ENCODE peak calls at places on chromosomes 5 and 9, in ten cellular contexts. J is hepatocyte; H is neural progenitor cell; A is endodermal cell; G is ovary; D is Peyer's patch; V is endothelial cell of umbilical vein; R is IMR-90; N is CD4-positive, alpha-beta T cell; P is A549. W is an unnamed sample.

GRCh38 chr9:133003671-133004090 is 25.2 kb downstream of the GFI1B start:
- DNase-seq in J (no peak), H (peak; percentile 63), A (peak; percentile 79), G (no peak), D (no peak), V (no peak), R (no peak), N (no peak), P (no peak), W (no peak)

GRCh38 chr9:120445974-120446373 is 134.0 kb downstream of the CDK5RAP2 start:
- DNase-seq in J (no peak), H (no peak), A (no peak), G (no peak), D (no peak), V (no peak), R (no peak), N (no peak), P (no peak), W (no peak)

GRCh38 chr5:60687927-60688720 is 11.8 kb downstream of the DEPDC1B start:
- DNase-seq in J (peak; percentile 67), H (peak; percentile 31), A (peak; percentile 59), G (no peak), D (no peak), V (peak; percentile 32), R (peak; percentile 75), N (no peak), P (peak; percentile 50), W (peak; percentile 7)

GRCh38 chr5:125276121-125276520 is 529.7 kb upstream of the ZNF608 start:
- DNase-seq in J (no peak), H (no peak), A (no peak), G (no peak), D (no peak), V (no peak), R (no peak), N (no peak), P (no peak), W (no peak)

GRCh38 chr5:96144289-96144688 is 182.6 kb upstream of the ELL2 start:
- DNase-seq in J (peak; percentile 28), H (peak; percentile 17), A (peak; percentile 78), G (no peak), D (no peak), V (no peak), R (no peak), N (no peak), P (no peak), W (no peak)

GRCh38 chr5:164860896-164861295 is 1355.5 kb downstream of the MAT2B start:
- DNase-seq in J (no peak), H (no peak), A (no peak), G (no peak), D (no peak), V (no peak), R (no peak), N (no peak), P (no peak), W (no peak)

GRCh38 chr9:96514108-96514824 is 64.3 kb downstream of the HABP4 start:
- DNase-seq in J (no peak), H (no peak), A (no peak), G (no peak), D (no peak), V (no peak), R (peak; percentile 73), N (no peak), P (no peak), W (no peak)

GRCh38 chr5:5359623-5360022 is 62.9 kb upstream of the ICE1 start:
- DNase-seq in J (no peak), H (no peak), A (no peak), G (no peak), D (no peak), V (no peak), R (no peak), N (no peak), P (no peak), W (no peak)

GRCh38 chr9:80797841-80798688 is 891.3 kb downstream of the TLE1 start:
- DNase-seq in J (peak; percentile 70), H (peak; percentile 16), A (no peak), G (peak; percentile 71), D (no peak), V (no peak), R (peak; percentile 63), N (no peak), P (no peak), W (peak; percentile 81)

GRCh38 chr9:35051069-35051967 is 21.1 kb downstream of the VCP start:
- DNase-seq in J (peak; percentile 53), H (peak; percentile 60), A (peak; percentile 88), G (no peak), D (peak; percentile 35), V (peak; percentile 56), R (peak; percentile 57), N (peak; percentile 33), P (peak; percentile 46), W (peak; percentile 16)

GRCh38 chr9:126399251-126399650 is 72.6 kb downstream of the MVB12B start:
- DNase-seq in J (no peak), H (no peak), A (no peak), G (no peak), D (no peak), V (no peak), R (peak; percentile 35), N (no peak), P (no peak), W (peak; percentile 31)

DNA sequence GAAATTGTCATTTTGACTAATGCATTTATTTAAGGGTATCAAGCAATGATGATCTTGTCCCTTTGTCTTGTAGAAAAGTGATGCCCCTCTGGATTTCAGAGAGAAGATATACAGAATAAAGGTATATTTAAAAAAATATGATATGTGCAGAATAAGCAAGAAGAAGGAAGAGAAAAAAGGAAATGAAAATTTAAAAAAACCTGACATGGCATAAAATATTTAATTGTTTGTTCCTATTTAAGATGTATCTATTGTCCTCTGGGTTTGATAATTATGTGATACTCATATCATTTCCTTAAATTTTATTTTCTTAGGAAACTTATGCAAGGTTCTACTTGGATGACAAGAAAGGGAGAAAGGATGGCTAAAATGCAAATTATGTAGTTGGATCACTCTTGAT is 983.7 kb upstream of the CDH6 start:
- DNase-seq in J (no peak), H (no peak), A (no peak), G (no peak), D (no peak), V (no peak), R (no peak), N (no peak), P (no peak), W (no peak)
- H3K9me3 ChIP-seq in J (no peaks in the 10 kb centered on the region), H (no peaks in the 10 kb centered on the region), A (peaks cover 16% of the 10 kb centered on the region), G (no peaks in the 10 kb centered on the region), D (peaks cover 3% of the 10 kb centered on the region), V (peaks cover 3% of the 10 kb centered on the region), R (peaks cover 8% of the 10 kb centered on the region), N (no peaks in the 10 kb centered on the region), P (no peaks in the 10 kb centered on the region), W (peaks cover 8% of the 10 kb centered on the region)

DNA sequence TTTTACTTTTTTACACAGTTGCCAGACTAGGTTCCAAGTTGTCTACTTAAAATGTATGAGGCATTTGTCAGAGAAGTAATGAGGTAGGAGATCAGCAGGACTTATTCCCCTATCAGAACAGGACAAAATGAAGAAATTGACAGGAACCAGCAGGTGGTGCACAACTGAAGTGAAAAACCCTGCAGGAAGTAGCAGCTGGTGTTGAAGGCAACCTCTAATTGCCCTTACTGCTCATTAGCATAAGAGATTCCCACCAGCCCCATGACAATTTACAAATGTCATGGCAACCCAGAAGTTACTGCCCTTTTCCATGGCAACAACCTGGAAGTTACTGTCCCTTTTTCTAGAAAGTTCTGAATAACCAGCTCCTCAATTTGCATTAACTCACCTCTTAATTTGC is 5.4 kb downstream of the PCDHB15 start:
- DNase-seq in J (no peak), H (peak; percentile 21), A (no peak), G (no peak), D (no peak), V (no peak), R (no peak), N (no peak), P (no peak), W (no peak)
- H3K9me3 ChIP-seq in J (peaks cover 60% of the 10 kb centered on the region), H (peaks cover 29% of the 10 kb centered on the region), A (peaks cover 76% of the 10 kb centered on the region), G (peaks cover 28% of the 10 kb centered on the region), D (peaks cover 89% of the 10 kb centered on the region), V (no peaks in the 10 kb centered on the region), R (peaks cover 31% of the 10 kb centered on the region), N (peaks cover 85% of the 10 kb centered on the region), P (peaks cover 57% of the 10 kb centered on the region), W (peaks cover 14% of the 10 kb centered on the region)

DNA sequence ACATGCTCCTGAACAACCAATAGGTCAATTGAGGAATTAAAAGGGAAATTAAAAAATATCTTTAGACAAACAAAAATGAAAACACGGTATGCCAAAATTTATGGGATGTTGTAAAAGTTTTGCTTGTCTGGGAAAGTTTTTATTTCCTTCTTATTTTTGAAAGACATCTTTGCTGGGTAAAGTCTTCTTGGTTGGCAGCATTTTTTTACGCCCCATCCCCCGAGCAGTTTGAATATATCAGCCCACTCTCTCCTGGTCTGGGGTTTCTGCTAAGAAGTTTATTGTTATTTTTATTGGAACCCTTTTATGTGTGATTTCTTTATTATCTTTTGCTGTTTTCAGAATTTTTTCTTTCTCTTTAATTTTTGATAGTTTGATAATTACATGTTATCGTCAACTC is 16.3 kb downstream of the XRCC4 start:
- DNase-seq in J (no peak), H (no peak), A (no peak), G (no peak), D (no peak), V (no peak), R (no peak), N (no peak), P (no peak), W (no peak)
- H3K9me3 ChIP-seq in J (peaks cover 12% of the 10 kb centered on the region), H (peaks cover 14% of the 10 kb centered on the region), A (peaks cover 49% of the 10 kb centered on the region), G (no peaks in the 10 kb centered on the region), D (no peaks in the 10 kb centered on the region), V (no peaks in the 10 kb centered on the region), R (no peaks in the 10 kb centered on the region), N (peaks cover 16% of the 10 kb centered on the region), P (peaks cover 4% of the 10 kb centered on the region), W (peaks cover 7% of the 10 kb centered on the region)

GRCh38 chr5:179128976-179129375 is 68.8 kb downstream of the ZNF354C start:
- DNase-seq in J (no peak), H (no peak), A (peak; percentile 22), G (no peak), D (no peak), V (no peak), R (no peak), N (no peak), P (no peak), W (no peak)

GRCh38 chr5:179129607-179130071 is 69.5 kb downstream of the ZNF354C start:
- DNase-seq in J (no peak), H (no peak), A (peak; percentile 16), G (no peak), D (no peak), V (no peak), R (no peak), N (no peak), P (no peak), W (no peak)

GRCh38 chr5:179126506-179126991 is 66.4 kb downstream of the ZNF354C start:
- DNase-seq in J (no peak), H (no peak), A (peak; percentile 22), G (no peak), D (no peak), V (no peak), R (no peak), N (no peak), P (no peak), W (no peak)

GRCh38 chr5:179127136-179128040 is 67.2 kb downstream of the ZNF354C start:
- DNase-seq in J (no peak), H (no peak), A (peak; percentile 23), G (no peak), D (no peak), V (no peak), R (no peak), N (no peak), P (no peak), W (no peak)

DNA sequence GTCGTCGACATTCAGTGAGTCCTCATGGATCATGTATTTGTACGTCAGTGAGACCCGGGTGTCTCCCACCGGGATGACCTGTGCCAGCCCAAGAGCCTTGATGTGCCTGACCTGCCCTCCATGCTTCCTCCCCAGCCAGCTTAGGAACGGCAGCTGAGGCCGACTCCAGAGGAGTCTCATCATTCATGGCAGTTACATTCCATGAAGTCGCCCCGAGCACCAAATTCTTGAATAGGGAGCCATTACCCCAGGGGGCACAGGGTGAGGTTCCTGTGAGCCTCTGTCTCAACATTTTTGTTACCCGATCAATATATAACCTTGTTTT is 67.8 kb downstream of the ZNF354C start:
- DNase-seq in J (no peak), H (no peak), A (no peak), G (no peak), D (no peak), V (no peak), R (no peak), N (no peak), P (no peak), W (no peak)
- H3K9me3 ChIP-seq in J (no peaks in the 10 kb centered on the region), H (no peaks in the 10 kb centered on the region), A (no peaks in the 10 kb centered on the region), G (no peaks in the 10 kb centered on the region), D (no peaks in the 10 kb centered on the region), V (peaks cover 2% of the 10 kb centered on the region), R (no peaks in the 10 kb centered on the region), N (no peaks in the 10 kb centered on the region), P (peaks cover 21% of the 10 kb centered on the region), W (no peaks in the 10 kb centered on the region)

W was measured in MG63.